ENCODE peak calls at places on chromosomes 2 and 18, in nine cellular contexts. One of them, this sample, is unnamed.

GRCh38 chr2:156465573-156465972 is 29.4 kb downstream of the GPD2 start:
- DNase-seq in lung: no peak
- DNase-seq in CD8-positive, alpha-beta T cell: no peak
- DNase-seq in esophagus squamous epithelium: no peak
- DNase-seq in lower leg skin: no peak
- DNase-seq in body of pancreas: no peak
- DNase-seq in Peyer's patch: no peak
- DNase-seq in GM12864: no peak
- DNase-seq in hepatocyte: no peak
- DNase-seq in this sample: no peak

GRCh38 chr2:241074901-241075540 is 27.1 kb downstream of the MTERF4 start:
- DNase-seq in lung: no peak
- DNase-seq in CD8-positive, alpha-beta T cell: peak; percentile 42
- DNase-seq in esophagus squamous epithelium: no peak
- DNase-seq in lower leg skin: peak; percentile 73
- DNase-seq in body of pancreas: no peak
- DNase-seq in Peyer's patch: no peak
- DNase-seq in GM12864: no peak
- DNase-seq in hepatocyte: no peak
- DNase-seq in this sample: no peak

GRCh38 chr2:197803033-197803444 is 1.4 kb upstream of the PLCL1 start:
- DNase-seq in lung: no peak
- DNase-seq in CD8-positive, alpha-beta T cell: no peak
- DNase-seq in esophagus squamous epithelium: no peak
- DNase-seq in lower leg skin: no peak
- DNase-seq in body of pancreas: no peak
- DNase-seq in Peyer's patch: no peak
- DNase-seq in GM12864: peak; percentile 12
- DNase-seq in hepatocyte: peak; percentile 69
- DNase-seq in this sample: no peak

GRCh38 chr2:18169787-18170175 is 291.3 kb downstream of the KCNS3 start:
- DNase-seq in lung: no peak
- DNase-seq in CD8-positive, alpha-beta T cell: no peak
- DNase-seq in esophagus squamous epithelium: no peak
- DNase-seq in lower leg skin: no peak
- DNase-seq in body of pancreas: no peak
- DNase-seq in Peyer's patch: no peak
- DNase-seq in GM12864: no peak
- DNase-seq in hepatocyte: no peak
- DNase-seq in this sample: no peak

GRCh38 chr2:235577404-235578330 is 83.8 kb downstream of the AGAP1 start:
- DNase-seq in lung: no peak
- DNase-seq in CD8-positive, alpha-beta T cell: no peak
- DNase-seq in esophagus squamous epithelium: no peak
- DNase-seq in lower leg skin: peak; percentile 83
- DNase-seq in body of pancreas: no peak
- DNase-seq in Peyer's patch: no peak
- DNase-seq in GM12864: no peak
- DNase-seq in hepatocyte: no peak
- DNase-seq in this sample: no peak

GRCh38 chr18:13279181-13280065 is 60.9 kb downstream of the LDLRAD4 start:
- DNase-seq in lung: no peak
- DNase-seq in CD8-positive, alpha-beta T cell: no peak
- DNase-seq in esophagus squamous epithelium: no peak
- DNase-seq in lower leg skin: peak; percentile 74
- DNase-seq in body of pancreas: no peak
- DNase-seq in Peyer's patch: no peak
- DNase-seq in GM12864: no peak
- DNase-seq in hepatocyte: no peak
- DNase-seq in this sample: no peak

GRCh38 chr18:59265246-59266018 is 7.8 kb downstream of the RAX start:
- DNase-seq in lung: no peak
- DNase-seq in CD8-positive, alpha-beta T cell: no peak
- DNase-seq in esophagus squamous epithelium: no peak
- DNase-seq in lower leg skin: no peak
- DNase-seq in body of pancreas: no peak
- DNase-seq in Peyer's patch: no peak
- DNase-seq in GM12864: no peak
- DNase-seq in hepatocyte: no peak
- DNase-seq in this sample: no peak

GRCh38 chr18:22683786-22684185 is 249.3 kb upstream of the RBBP8 start:
- DNase-seq in lung: no peak
- DNase-seq in CD8-positive, alpha-beta T cell: no peak
- DNase-seq in esophagus squamous epithelium: no peak
- DNase-seq in lower leg skin: no peak
- DNase-seq in body of pancreas: no peak
- DNase-seq in Peyer's patch: peak; percentile 57
- DNase-seq in GM12864: no peak
- DNase-seq in hepatocyte: no peak
- DNase-seq in this sample: no peak

GRCh38 chr18:63961430-63961980 is 8.4 kb upstream of the SERPINB8 start:
- DNase-seq in lung: no peak
- DNase-seq in CD8-positive, alpha-beta T cell: no peak
- DNase-seq in esophagus squamous epithelium: no peak
- DNase-seq in lower leg skin: no peak
- DNase-seq in body of pancreas: no peak
- DNase-seq in Peyer's patch: no peak
- DNase-seq in GM12864: no peak
- DNase-seq in hepatocyte: no peak
- DNase-seq in this sample: no peak

GRCh38 chr2:199144036-199144435 is 313.7 kb downstream of the SATB2 start:
- DNase-seq in lung: no peak
- DNase-seq in CD8-positive, alpha-beta T cell: no peak
- DNase-seq in esophagus squamous epithelium: no peak
- DNase-seq in lower leg skin: no peak
- DNase-seq in body of pancreas: no peak
- DNase-seq in Peyer's patch: no peak
- DNase-seq in GM12864: no peak
- DNase-seq in hepatocyte: no peak
- DNase-seq in this sample: no peak

GRCh38 chr18:7064346-7064745 is 53.3 kb downstream of the LAMA1 start:
- DNase-seq in lung: no peak
- DNase-seq in CD8-positive, alpha-beta T cell: no peak
- DNase-seq in esophagus squamous epithelium: no peak
- DNase-seq in lower leg skin: no peak
- DNase-seq in body of pancreas: no peak
- DNase-seq in Peyer's patch: no peak
- DNase-seq in GM12864: no peak
- DNase-seq in hepatocyte: no peak
- DNase-seq in this sample: no peak

GRCh38 chr2:170525566-170525900 is 189.6 kb upstream of the SP5 start:
- DNase-seq in lung: peak; percentile 80
- DNase-seq in CD8-positive, alpha-beta T cell: no peak
- DNase-seq in esophagus squamous epithelium: no peak
- DNase-seq in lower leg skin: peak; percentile 96
- DNase-seq in body of pancreas: peak; percentile 48
- DNase-seq in Peyer's patch: no peak
- DNase-seq in GM12864: no peak
- DNase-seq in hepatocyte: peak; percentile 79
- DNase-seq in this sample: peak; percentile 81

GRCh38 chr2:24206242-24206641 is 31.4 kb downstream of the FAM228A start:
- DNase-seq in lung: no peak
- DNase-seq in CD8-positive, alpha-beta T cell: no peak
- DNase-seq in esophagus squamous epithelium: no peak
- DNase-seq in lower leg skin: peak; percentile 65
- DNase-seq in body of pancreas: no peak
- DNase-seq in Peyer's patch: no peak
- DNase-seq in GM12864: no peak
- DNase-seq in hepatocyte: no peak
- DNase-seq in this sample: no peak

GRCh38 chr2:216777637-216778273 is 82.1 kb downstream of the TNP1 start:
- DNase-seq in lung: no peak
- DNase-seq in CD8-positive, alpha-beta T cell: no peak
- DNase-seq in esophagus squamous epithelium: no peak
- DNase-seq in lower leg skin: no peak
- DNase-seq in body of pancreas: peak; percentile 15
- DNase-seq in Peyer's patch: no peak
- DNase-seq in GM12864: peak; percentile 21
- DNase-seq in hepatocyte: peak; percentile 73
- DNase-seq in this sample: no peak

GRCh38 chr2:171081649-171082111 is 79.0 kb downstream of the TLK1 start:
- DNase-seq in lung: no peak
- DNase-seq in CD8-positive, alpha-beta T cell: no peak
- DNase-seq in esophagus squamous epithelium: no peak
- DNase-seq in lower leg skin: no peak
- DNase-seq in body of pancreas: no peak
- DNase-seq in Peyer's patch: no peak
- DNase-seq in GM12864: no peak
- DNase-seq in hepatocyte: no peak
- DNase-seq in this sample: no peak

GRCh38 chr2:222427606-222428320 is 3.4 kb downstream of the SGPP2 start:
- DNase-seq in lung: no peak
- DNase-seq in CD8-positive, alpha-beta T cell: no peak
- DNase-seq in esophagus squamous epithelium: no peak
- DNase-seq in lower leg skin: no peak
- DNase-seq in body of pancreas: no peak
- DNase-seq in Peyer's patch: no peak
- DNase-seq in GM12864: no peak
- DNase-seq in hepatocyte: peak; percentile 55
- DNase-seq in this sample: no peak

GRCh38 chr2:179974743-179975142 is 32.4 kb downstream of the CWC22 start:
- DNase-seq in lung: no peak
- DNase-seq in CD8-positive, alpha-beta T cell: no peak
- DNase-seq in esophagus squamous epithelium: no peak
- DNase-seq in lower leg skin: no peak
- DNase-seq in body of pancreas: no peak
- DNase-seq in Peyer's patch: no peak
- DNase-seq in GM12864: no peak
- DNase-seq in hepatocyte: no peak
- DNase-seq in this sample: no peak

GRCh38 chr2:28818053-28818452 is 7.4 kb downstream of the SPDYA start:
- DNase-seq in lung: no peak
- DNase-seq in CD8-positive, alpha-beta T cell: no peak
- DNase-seq in esophagus squamous epithelium: no peak
- DNase-seq in lower leg skin: no peak
- DNase-seq in body of pancreas: no peak
- DNase-seq in Peyer's patch: no peak
- DNase-seq in GM12864: no peak
- DNase-seq in hepatocyte: no peak
- DNase-seq in this sample: no peak

GRCh38 chr2:46329803-46330775 is 32.9 kb downstream of the EPAS1 start:
- DNase-seq in lung: no peak
- DNase-seq in CD8-positive, alpha-beta T cell: no peak
- DNase-seq in esophagus squamous epithelium: no peak
- DNase-seq in lower leg skin: no peak
- DNase-seq in body of pancreas: no peak
- DNase-seq in Peyer's patch: no peak
- DNase-seq in GM12864: no peak
- DNase-seq in hepatocyte: peak; percentile 67
- DNase-seq in this sample: peak; percentile 81

GRCh38 chr2:69297216-69297615 is 89.8 kb downstream of the GFPT1 start:
- DNase-seq in lung: no peak
- DNase-seq in CD8-positive, alpha-beta T cell: no peak
- DNase-seq in esophagus squamous epithelium: no peak
- DNase-seq in lower leg skin: peak; percentile 81
- DNase-seq in body of pancreas: no peak
- DNase-seq in Peyer's patch: no peak
- DNase-seq in GM12864: no peak
- DNase-seq in hepatocyte: no peak
- DNase-seq in this sample: no peak
- H3K4me3 ChIP-seq in lung: no peak overlapping the region
- H3K4me3 ChIP-seq in CD8-positive, alpha-beta T cell: no peak overlapping the region
- H3K4me3 ChIP-seq in esophagus squamous epithelium: no peak overlapping the region
- H3K4me3 ChIP-seq in lower leg skin: no peak overlapping the region
- H3K4me3 ChIP-seq in body of pancreas: no peak overlapping the region
- H3K4me3 ChIP-seq in Peyer's patch: no peak overlapping the region
- H3K4me3 ChIP-seq in GM12864: no peak overlapping the region
- H3K4me3 ChIP-seq in hepatocyte: no peak overlapping the region
- H3K4me3 ChIP-seq in this sample: no peak overlapping the region

DNA sequence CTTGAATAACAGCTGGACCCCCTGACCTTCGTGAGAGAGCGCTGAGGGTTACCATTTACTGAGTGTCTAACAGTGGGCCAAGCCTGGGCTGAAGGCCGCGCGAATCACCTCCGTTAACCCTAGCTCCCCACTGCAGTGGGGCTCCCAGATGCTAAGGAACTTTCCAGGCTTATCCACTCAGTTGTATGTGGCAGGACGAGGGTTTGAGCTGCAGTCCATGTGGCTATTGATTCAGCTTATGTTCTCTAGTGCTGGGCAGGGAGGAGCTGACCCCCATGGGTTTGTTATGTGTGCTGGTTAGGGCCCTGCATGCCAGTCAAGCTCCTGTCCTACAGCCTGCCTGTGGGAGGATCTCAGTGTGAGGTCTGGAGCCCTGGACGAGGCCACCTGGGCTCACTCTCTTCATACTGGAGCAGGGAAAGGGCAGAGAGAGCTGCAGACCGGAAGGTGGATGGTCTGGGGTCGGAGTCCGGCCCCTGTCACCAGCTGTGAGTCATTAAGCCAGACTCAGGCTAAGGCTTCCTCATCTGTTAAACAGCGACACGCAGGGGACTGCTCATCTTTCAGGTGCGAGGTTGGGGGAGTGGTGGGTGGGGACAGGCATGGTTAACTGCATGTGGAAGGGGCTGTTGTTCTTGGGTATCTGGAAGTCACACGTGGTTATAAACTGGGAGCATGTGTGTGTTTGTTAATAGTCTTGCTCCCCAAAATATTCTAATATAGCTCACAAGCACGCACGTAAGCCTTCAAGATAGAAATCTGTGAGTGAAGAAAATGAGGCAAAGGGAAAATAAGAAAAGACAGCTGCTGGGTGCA is 6.6 kb downstream of the PSD4 start:
- DNase-seq in lung: no peak
- DNase-seq in CD8-positive, alpha-beta T cell: no peak
- DNase-seq in esophagus squamous epithelium: no peak
- DNase-seq in lower leg skin: peak; percentile 77
- DNase-seq in body of pancreas: no peak
- DNase-seq in Peyer's patch: peak; percentile 63
- DNase-seq in GM12864: no peak
- DNase-seq in hepatocyte: peak; percentile 63
- DNase-seq in this sample: no peak
- H3K4me3 ChIP-seq in lung: no peak overlapping the region
- H3K4me3 ChIP-seq in CD8-positive, alpha-beta T cell: peak overlapping the region; percentile 20
- H3K4me3 ChIP-seq in esophagus squamous epithelium: no peak overlapping the region
- H3K4me3 ChIP-seq in lower leg skin: no peak overlapping the region
- H3K4me3 ChIP-seq in body of pancreas: no peak overlapping the region
- H3K4me3 ChIP-seq in Peyer's patch: peak overlapping the region; percentile 2
- H3K4me3 ChIP-seq in GM12864: no peak overlapping the region
- H3K4me3 ChIP-seq in hepatocyte: no peak overlapping the region
- H3K4me3 ChIP-seq in this sample: no peak overlapping the region

GRCh38 chr18:41905786-41906527 is 49.1 kb upstream of the PIK3C3 start:
- DNase-seq in lung: no peak
- DNase-seq in CD8-positive, alpha-beta T cell: no peak
- DNase-seq in esophagus squamous epithelium: no peak
- DNase-seq in lower leg skin: no peak
- DNase-seq in body of pancreas: no peak
- DNase-seq in Peyer's patch: no peak
- DNase-seq in GM12864: no peak
- DNase-seq in hepatocyte: no peak
- DNase-seq in this sample: no peak

GRCh38 chr18:41906528-41907256 is 48.3 kb upstream of the PIK3C3 start:
- DNase-seq in lung: no peak
- DNase-seq in CD8-positive, alpha-beta T cell: no peak
- DNase-seq in esophagus squamous epithelium: no peak
- DNase-seq in lower leg skin: no peak
- DNase-seq in body of pancreas: no peak
- DNase-seq in Peyer's patch: no peak
- DNase-seq in GM12864: peak; percentile 34
- DNase-seq in hepatocyte: peak; percentile 46
- DNase-seq in this sample: peak; percentile 16
- H3K4me3 ChIP-seq in lung: no peak overlapping the region
- H3K4me3 ChIP-seq in CD8-positive, alpha-beta T cell: no peak overlapping the region
- H3K4me3 ChIP-seq in esophagus squamous epithelium: no peak overlapping the region
- H3K4me3 ChIP-seq in lower leg skin: no peak overlapping the region
- H3K4me3 ChIP-seq in body of pancreas: no peak overlapping the region
- H3K4me3 ChIP-seq in Peyer's patch: no peak overlapping the region
- H3K4me3 ChIP-seq in GM12864: no peak overlapping the region
- H3K4me3 ChIP-seq in hepatocyte: no peak overlapping the region
- H3K4me3 ChIP-seq in this sample: peak overlapping the region; percentile 14

GRCh38 chr2:174633621-174633927 is 36.0 kb upstream of the WIPF1 start:
- DNase-seq in lung: no peak
- DNase-seq in CD8-positive, alpha-beta T cell: no peak
- DNase-seq in esophagus squamous epithelium: no peak
- DNase-seq in lower leg skin: no peak
- DNase-seq in body of pancreas: no peak
- DNase-seq in Peyer's patch: no peak
- DNase-seq in GM12864: no peak
- DNase-seq in hepatocyte: peak; percentile 27
- DNase-seq in this sample: no peak
- H3K4me3 ChIP-seq in lung: no peak overlapping the region
- H3K4me3 ChIP-seq in CD8-positive, alpha-beta T cell: peak overlapping the region; percentile 71
- H3K4me3 ChIP-seq in esophagus squamous epithelium: peak overlapping the region; percentile 25
- H3K4me3 ChIP-seq in lower leg skin: no peak overlapping the region
- H3K4me3 ChIP-seq in body of pancreas: no peak overlapping the region
- H3K4me3 ChIP-seq in Peyer's patch: peak overlapping the region; percentile 10
- H3K4me3 ChIP-seq in GM12864: peak overlapping the region; percentile 64
- H3K4me3 ChIP-seq in hepatocyte: no peak overlapping the region
- H3K4me3 ChIP-seq in this sample: no peak overlapping the region